ENCODE peak calls at places on chromosomes 16 and 17, in five cellular contexts. B is thoracic aorta, U is breast epithelium, D is AG04450, Q is brain microvascular endothelial cell. G is an unnamed sample.

GRCh38 chr17:36641877-36642845 is 40.8 kb downstream of the MRM1 start:
- DNase-seq in B (no peak), Q (no peak), U (no peak), D (no peak), G (peak; percentile 20)

GRCh38 chr17:46766493-46767491 is 51.7 kb downstream of the WNT3 start:
- DNase-seq in U (no peak), B (no peak), Q (no peak), D (no peak), G (no peak)

GRCh38 chr16:31476305-31477219 is 4.6 kb downstream of the TGFB1I1 start:
- DNase-seq in D (no peak), B (no peak), U (no peak), Q (no peak), G (peak; percentile 94)

GRCh38 chr16:49203361-49203760 is 78.3 kb downstream of the CBLN1 start:
- DNase-seq in Q (no peak), B (no peak), U (no peak), D (no peak), G (no peak)

GRCh38 chr16:66428682-66429251 is 1.7 kb downstream of the BEAN1 start:
- DNase-seq in B (no peak), Q (no peak), U (no peak), D (no peak), G (no peak)

GRCh38 chr17:4558311-4558972 is 1.9 kb downstream of the GGT6 start:
- DNase-seq in U (no peak), B (no peak), Q (no peak), D (no peak), G (no peak)

GRCh38 chr17:49968380-49969133 is 433 bp upstream of the DLX4 start:
- DNase-seq in Q (peak; percentile 42), D (no peak), U (no peak), B (no peak), G (peak; percentile 54)

GRCh38 chr16:30941600-30942420 is 7.1 kb upstream of the ORAI3 start:
- DNase-seq in Q (peak; percentile 70), U (peak; percentile 78), B (no peak), D (no peak), G (peak; percentile 86)

GRCh38 chr17:77512062-77512946 is 371.5 kb downstream of the SEC14L1 start:
- DNase-seq in Q (no peak), B (no peak), D (no peak), U (peak; percentile 14), G (no peak)

GRCh38 chr16:3180445-3180878 is 7.5 kb upstream of the OR1F1 start:
- DNase-seq in Q (peak; percentile 68), U (no peak), D (no peak), B (no peak), G (no peak)

GRCh38 chr16:25124503-25124902 is 13.0 kb downstream of the LCMT1 start:
- DNase-seq in U (no peak), Q (no peak), D (no peak), B (no peak), G (no peak)

GRCh38 chr17:13590441-13590840 is 11.3 kb downstream of the HS3ST3A1 start:
- DNase-seq in Q (no peak), U (no peak), D (no peak), B (no peak), G (no peak)

GRCh38 chr16:4212934-4213296 is 29.0 kb downstream of the SRL start:
- DNase-seq in U (no peak), D (no peak), Q (peak; percentile 27), B (no peak), G (peak; percentile 59)

GRCh38 chr17:20997711-20998570 is 44.9 kb downstream of the USP22 start:
- DNase-seq in B (no peak), U (peak; percentile 48), D (no peak), Q (no peak), G (no peak)

GRCh38 chr16:89855986-89856385 is 17.4 kb upstream of the TCF25 start:
- DNase-seq in D (no peak), Q (no peak), U (no peak), B (no peak), G (no peak)

GRCh38 chr17:5537251-5537650 is 47.1 kb downstream of the NLRP1 start:
- DNase-seq in D (no peak), Q (no peak), U (no peak), B (no peak), G (no peak)

GRCh38 chr17:17567631-17568030 is 23.9 kb downstream of the PEMT start:
- DNase-seq in B (peak; percentile 37), U (peak; percentile 62), Q (no peak), D (no peak), G (peak; percentile 93)

GRCh38 chr17:57623620-57624019 is 121.5 kb downstream of the CCDC182 start:
- DNase-seq in Q (no peak), D (no peak), U (no peak), B (no peak), G (no peak)

GRCh38 chr17:10197362-10197720 is 1.1 kb downstream of the GAS7 start:
- DNase-seq in U (no peak), Q (no peak), D (no peak), B (no peak), G (no peak)

GRCh38 chr16:47848481-47849109 is 307.2 kb downstream of the ABCC12 start:
- DNase-seq in Q (peak; percentile 38), D (peak; percentile 15), U (no peak), B (no peak), G (no peak)

GRCh38 chr17:57619061-57619937 is 125.8 kb downstream of the CCDC182 start:
- DNase-seq in U (peak; percentile 49), B (no peak), Q (peak; percentile 16), D (no peak), G (no peak)

GRCh38 chr16:28324235-28324886 is 32.0 kb downstream of the SBK1 start:
- DNase-seq in B (no peak), D (no peak), U (peak; percentile 57), Q (no peak), G (no peak)

DNA sequence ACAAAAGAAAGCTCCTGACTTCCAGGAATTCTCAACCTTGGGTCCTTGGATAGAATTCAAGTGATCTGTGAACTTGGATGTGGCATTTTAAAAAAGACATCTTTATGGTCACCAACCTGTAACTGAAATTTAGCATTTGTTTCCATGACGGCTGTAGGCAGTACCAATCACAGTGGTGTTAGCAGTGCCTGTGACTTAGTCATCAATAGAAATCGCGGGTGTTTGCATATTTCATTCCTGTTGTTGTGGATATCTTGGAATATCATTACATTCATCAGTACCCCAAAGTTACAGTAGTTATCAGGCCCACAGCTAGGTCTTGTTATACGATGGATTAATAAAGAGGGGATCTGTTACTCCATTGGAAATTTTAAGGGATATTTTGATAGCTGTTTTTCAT is 81.6 kb downstream of the CMIP start:
- DNase-seq in B (no peak), D (no peak), Q (no peak), U (no peak), G (no peak)
- H3K27ac ChIP-seq in B (peak overlapping the region; percentile 7), D (no peak overlapping the region), Q (peak overlapping the region; percentile 67), U (peak overlapping the region; percentile 88), G (no peak overlapping the region)

GRCh38 chr17:56096026-56096807 is 57.1 kb upstream of the ANKFN1 start:
- DNase-seq in Q (no peak), D (no peak), U (no peak), B (no peak), G (no peak)
- TF ChIP-seq CTCF in Q (no peak), D (no peak), U (no peak), B (no peak), G (no peak)

DNA sequence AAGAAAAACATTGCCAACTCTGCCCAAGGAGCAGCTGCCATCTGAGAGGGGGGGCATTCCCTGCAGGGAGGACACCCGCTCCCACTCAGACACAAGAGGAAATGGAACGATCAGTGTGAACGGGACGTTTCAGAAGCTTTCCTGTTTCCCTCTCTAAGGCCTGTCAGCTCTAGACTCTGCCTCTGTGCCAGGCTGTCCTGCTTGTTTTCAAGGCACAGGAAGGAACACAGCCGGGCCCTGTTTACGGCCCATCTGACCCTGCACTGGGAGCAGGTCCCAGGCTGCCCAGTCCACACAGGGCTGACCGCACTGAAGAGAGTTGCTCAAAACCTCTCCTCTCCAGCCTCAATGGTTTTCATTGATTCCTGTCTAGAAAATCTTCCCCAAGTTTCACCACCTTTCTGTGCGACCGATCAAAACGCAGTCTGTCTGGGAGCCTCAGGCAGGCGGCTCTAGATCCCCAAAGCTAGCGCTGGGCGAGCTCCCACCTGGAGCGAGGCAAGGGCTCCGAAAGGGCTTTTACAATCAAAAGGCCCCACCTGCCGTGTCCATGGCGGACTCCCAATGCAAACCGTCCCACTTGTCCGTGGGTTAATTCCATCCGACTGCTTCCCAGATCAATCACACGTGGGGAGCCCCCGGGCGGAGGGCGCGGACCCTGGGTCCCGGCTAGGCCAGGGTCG is 1.5 kb downstream of the PIEZO1 start:
- DNase-seq in Q (no peak), D (no peak), B (no peak), U (no peak), G (no peak)
- H3K27ac ChIP-seq in Q (peak overlapping the region; percentile 95), D (peak overlapping the region; percentile 77), B (peak overlapping the region; percentile 88), U (peak overlapping the region; percentile 99), G (peak overlapping the region; percentile 59)

GRCh38 chr17:29241015-29241963 is 5.4 kb upstream of the CRYBA1 start:
- DNase-seq in B (peak; percentile 74), Q (peak; percentile 90), U (no peak), D (peak; percentile 86), G (no peak)
- TF ChIP-seq CTCF in B (no peak), Q (peak; percentile 42), U (no peak), D (peak; percentile 8), G (no peak)

GRCh38 chr16:75104836-75105235 is 11.7 kb downstream of the LDHD start:
- DNase-seq in D (no peak), U (no peak), Q (no peak), B (no peak), G (no peak)
- H3K27ac ChIP-seq in D (no peak overlapping the region), U (peak overlapping the region; percentile 85), Q (no peak overlapping the region), B (no peak overlapping the region), G (peak overlapping the region; percentile 52)